ENCODE peak calls at places on chromosomes 12 and 14, in four cellular contexts. B, R, S and Z are unnamed samples.

GRCh38 chr14:71711131-71711530 is 221.1 kb upstream of the RGS6 start:
- DNase-seq in B (no peak), R (no peak), S (no peak), Z (no peak)

GRCh38 chr12:49621651-49622500 is 1.5 kb upstream of the PRPF40B start:
- DNase-seq in B (no peak), R (peak; percentile 15), S (no peak), Z (no peak)

GRCh38 chr12:123602651-123603195 is 824 bp downstream of the DDX55 start:
- DNase-seq in B (no peak), R (no peak), S (no peak), Z (no peak)

GRCh38 chr12:93976024-93976423 is 172.4 kb upstream of the PLXNC1 start:
- DNase-seq in B (no peak), R (no peak), S (no peak), Z (no peak)

GRCh38 chr14:56278383-56278782 is 160.2 kb downstream of the PELI2 start:
- DNase-seq in B (no peak), R (no peak), S (no peak), Z (no peak)

GRCh38 chr12:57110189-57111045 is 745 bp downstream of the STAT6 start:
- DNase-seq in B (peak; percentile 96), R (peak; percentile 79), S (peak; percentile 80), Z (peak; percentile 70)

GRCh38 chr12:95117178-95117599 is 43.8 kb upstream of the NR2C1 start:
- DNase-seq in B (peak; percentile 80), R (peak; percentile 72), S (peak; percentile 84), Z (peak; percentile 66)

GRCh38 chr12:116700066-116700465 is 37.8 kb downstream of the SPRING1 start:
- DNase-seq in B (no peak), R (no peak), S (no peak), Z (no peak)

GRCh38 chr12:12717586-12718381 is 616 bp downstream of the CDKN1B start:
- DNase-seq in B (peak; percentile 55), R (peak; percentile 35), S (no peak), Z (no peak)
- H3K4me1 ChIP-seq in B (peaks cover 55% of the 10 kb centered on the region), R (peaks cover 26% of the 10 kb centered on the region), S (peaks cover 8% of the 10 kb centered on the region), Z (peaks cover 9% of the 10 kb centered on the region)

GRCh38 chr12:85462888-85463287 is 182.9 kb downstream of the ALX1 start:
- DNase-seq in B (no peak), R (no peak), S (no peak), Z (no peak)

GRCh38 chr12:85466906-85467305 is 186.9 kb downstream of the ALX1 start:
- DNase-seq in B (no peak), R (no peak), S (no peak), Z (no peak)

GRCh38 chr12:85468356-85469157 is 188.5 kb downstream of the ALX1 start:
- DNase-seq in B (peak; percentile 77), R (no peak), S (no peak), Z (peak; percentile 39)
- TF ChIP-seq CTCF in B (peak; percentile 88), R (peak; percentile 73), S (peak; percentile 61), Z (peak; percentile 54)

GRCh38 chr12:52872644-52873384 is 24.0 kb upstream of the KRT78 start:
- DNase-seq in B (no peak), R (no peak), S (no peak), Z (no peak)

GRCh38 chr12:52876371-52876770 is 27.6 kb upstream of the KRT78 start:
- DNase-seq in B (no peak), R (no peak), S (no peak), Z (no peak)

GRCh38 chr12:52873513-52873831 is 24.7 kb upstream of the KRT78 start:
- DNase-seq in B (no peak), R (no peak), S (no peak), Z (no peak)

GRCh38 chr12:52873832-52874572 is 25.2 kb upstream of the KRT78 start:
- DNase-seq in B (peak; percentile 63), R (peak; percentile 72), S (peak; percentile 92), Z (peak; percentile 79)

GRCh38 chr12:52874573-52875435 is 26.0 kb upstream of the KRT78 start:
- DNase-seq in B (no peak), R (no peak), S (no peak), Z (no peak)
- H3K4me3 ChIP-seq in B (peak overlapping the region; percentile 59), R (no peak overlapping the region), S (peak overlapping the region; percentile 12), Z (no peak overlapping the region)

GRCh38 chr14:79487632-79488031 is 723.7 kb downstream of the DIO2 start:
- DNase-seq in B (no peak), R (no peak), S (no peak), Z (no peak)

GRCh38 chr14:79483989-79484388 is 727.3 kb downstream of the DIO2 start:
- DNase-seq in B (peak; percentile 62), R (no peak), S (no peak), Z (no peak)

GRCh38 chr14:79480212-79480611 is 731.1 kb downstream of the DIO2 start:
- DNase-seq in B (no peak), R (no peak), S (no peak), Z (no peak)

GRCh38 chr14:79483472-79483871 is 727.8 kb downstream of the DIO2 start:
- DNase-seq in B (no peak), R (no peak), S (no peak), Z (no peak)
- H3K4me1 ChIP-seq in B (peaks cover 20% of the 10 kb centered on the region), R (no peaks in the 10 kb centered on the region), S (no peaks in the 10 kb centered on the region), Z (no peaks in the 10 kb centered on the region)